ENCODE peak calls at places on chromosomes 6 and 20, in eight cellular contexts. A is PC-3, H is HCT116, N is astrocyte, D is PC-9, Y is neural progenitor cell, J is GM23338, W is fibroblast of lung. F is an unnamed sample. For H4K20me1 and H3K79me2, the result is how much of the 10 kb centered on the place peaks cover.

GRCh38 chr6:5956939-5957338 is 49.8 kb downstream of the NRN1 start:
- DNase-seq in A (no peak), H (no peak), N (no peak), D (no peak), Y (no peak), J (peak), W (no peak), F (no peak)

GRCh38 chr20:63548542-63548941 is 993 bp upstream of the SRMS start:
- DNase-seq in A (no peak), H (no peak), N (no peak), D (no peak), Y (no peak), J (no peak), W (no peak), F (no peak)

GRCh38 chr6:129981598-129981997 is 36.8 kb upstream of the L3MBTL3 start:
- DNase-seq in A (peak), H (peak), N (no peak), D (no peak), Y (no peak), J (no peak), W (no peak), F (no peak)

GRCh38 chr6:47403801-47404200 is 73.8 kb upstream of the CD2AP start:
- DNase-seq in A (peak), H (no peak), N (no peak), D (no peak), Y (no peak), J (no peak), W (no peak), F (no peak)

GRCh38 chr6:89582669-89583325 is 55.8 kb downstream of the LYRM2 start:
- DNase-seq in A (no peak), H (no peak), N (no peak), D (no peak), Y (no peak), J (no peak), W (peak), F (no peak)

GRCh38 chr6:165760126-165760802 is 97.2 kb upstream of the PDE10A start:
- DNase-seq in A (no peak), H (no peak), N (no peak), D (no peak), Y (no peak), J (no peak), W (no peak), F (no peak)

GRCh38 chr20:21503345-21503744 is 10.5 kb downstream of the NKX2-2 start:
- DNase-seq in A (peak), H (no peak), N (peak), D (no peak), Y (no peak), J (no peak), W (peak), F (peak)

GRCh38 chr20:25285091-25285647 is 37.3 kb downstream of the PYGB start:
- DNase-seq in A (no peak), H (no peak), N (no peak), D (no peak), Y (no peak), J (peak), W (no peak), F (no peak)

GRCh38 chr6:2861071-2861821 is 19.6 kb upstream of the SERPINB1 start:
- DNase-seq in A (no peak), H (no peak), N (no peak), D (no peak), Y (no peak), J (no peak), W (no peak), F (peak)

GRCh38 chr6:42369568-42369967 is 82.2 kb downstream of the TRERF1 start:
- DNase-seq in A (peak), H (no peak), N (no peak), D (peak), Y (no peak), J (peak), W (no peak), F (no peak)

GRCh38 chr6:164396071-164397047 is 913.0 kb downstream of the C6orf118 start:
- DNase-seq in A (no peak), H (no peak), N (peak), D (no peak), Y (peak), J (no peak), W (peak), F (peak)

DNA sequence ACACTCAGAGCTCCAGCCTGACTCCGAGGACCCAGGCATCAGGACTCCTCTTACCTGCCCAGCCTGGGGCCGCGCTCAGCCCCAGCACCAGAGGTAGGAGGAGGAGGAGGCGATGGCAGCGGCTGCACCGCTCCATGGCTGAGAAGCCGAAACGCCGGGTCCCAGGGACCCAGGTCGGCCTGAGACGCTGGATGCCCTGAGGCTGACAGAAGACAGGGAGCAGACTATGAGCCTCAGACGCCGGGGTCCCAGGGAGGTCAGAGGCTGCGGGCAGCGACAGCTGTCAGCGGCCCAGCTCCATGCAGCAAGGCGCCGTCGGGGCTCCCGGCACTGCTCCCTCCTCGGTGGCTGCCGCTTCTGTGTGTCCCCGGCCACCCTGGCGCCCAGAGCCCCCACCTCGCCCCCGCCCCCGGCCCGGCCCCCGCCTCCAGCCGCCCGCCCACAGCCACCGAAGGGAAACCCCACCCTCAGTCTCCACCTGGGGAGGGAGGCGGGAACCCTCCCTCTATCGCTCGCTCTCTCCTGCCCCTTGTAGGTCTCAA is at the start of gene COL11A2:
- DNase-seq in A (no peak), H (no peak), N (no peak), D (no peak), Y (peak), J (peak), W (no peak), F (no peak)
- TF ChIP-seq EZH2 in A (no peak), H (no peak), N (no peak), D (no peak), Y (no peak), J (no peak), W (peak), F (no peak)

GRCh38 chr20:47506850-47507249 is 5.2 kb downstream of the NCOA3 start:
- DNase-seq in A (no peak), H (no peak), N (no peak), D (no peak), Y (peak), J (no peak), W (no peak), F (no peak)
- H4K20me1 ChIP-seq in A (under half), H (under half), N (half or more), D (half or more), Y (half or more), J (under half), W (under half), F (under half)

GRCh38 chr20:35277531-35278395 is at the start of gene MMP24OS:
- DNase-seq in A (peak), H (peak), N (peak), D (peak), Y (peak), J (peak), W (peak), F (peak)

GRCh38 chr20:35279040-35279439 is 1.1 kb upstream of the MMP24OS start:
- DNase-seq in A (no peak), H (no peak), N (no peak), D (no peak), Y (no peak), J (no peak), W (no peak), F (no peak)

GRCh38 chr20:35281506-35282101 is 3.0 kb downstream of the EIF6 start:
- DNase-seq in A (no peak), H (no peak), N (no peak), D (no peak), Y (no peak), J (no peak), W (no peak), F (no peak)

GRCh38 chr20:35280523-35280922 is 2.6 kb upstream of the MMP24OS start:
- DNase-seq in A (no peak), H (no peak), N (no peak), D (no peak), Y (no peak), J (no peak), W (no peak), F (no peak)

DNA sequence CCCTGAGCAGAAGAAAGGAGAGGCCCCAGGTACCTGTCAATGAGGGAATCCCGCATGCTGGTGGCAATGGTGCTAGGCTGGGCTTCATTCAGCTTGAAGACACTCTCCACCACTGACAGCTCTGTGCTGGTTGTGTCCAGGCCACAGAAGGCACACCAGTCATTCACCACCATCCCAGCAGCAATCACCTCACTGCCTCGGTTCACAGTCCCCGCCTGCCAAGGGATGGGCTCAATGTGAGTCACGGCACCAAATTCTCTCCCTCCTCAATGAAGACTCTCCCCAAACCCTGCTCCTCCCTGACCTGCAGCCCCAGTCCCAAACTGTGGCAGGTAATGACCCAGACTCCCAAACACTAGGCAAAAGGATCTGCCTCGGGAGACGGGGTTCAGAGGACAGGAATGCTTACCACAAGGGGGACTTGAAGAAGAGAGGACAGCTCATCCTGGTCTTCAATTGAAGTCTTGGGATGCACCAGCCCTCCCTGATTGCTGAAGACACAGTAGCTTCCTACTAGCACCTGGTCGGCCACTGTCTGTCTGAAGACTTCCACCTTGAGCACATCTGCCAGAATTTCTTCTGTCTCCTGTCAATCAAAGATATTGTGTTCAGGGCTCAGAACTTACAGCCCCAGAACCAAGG is 1.7 kb upstream of the MMP24OS start:
- DNase-seq in A (no peak), H (no peak), N (no peak), D (no peak), Y (no peak), J (no peak), W (no peak), F (no peak)
- H3K79me2 ChIP-seq in A (half or more), H (half or more), N (half or more), D (half or more), Y (under half), J (under half), W (half or more), F (under half)

DNA sequence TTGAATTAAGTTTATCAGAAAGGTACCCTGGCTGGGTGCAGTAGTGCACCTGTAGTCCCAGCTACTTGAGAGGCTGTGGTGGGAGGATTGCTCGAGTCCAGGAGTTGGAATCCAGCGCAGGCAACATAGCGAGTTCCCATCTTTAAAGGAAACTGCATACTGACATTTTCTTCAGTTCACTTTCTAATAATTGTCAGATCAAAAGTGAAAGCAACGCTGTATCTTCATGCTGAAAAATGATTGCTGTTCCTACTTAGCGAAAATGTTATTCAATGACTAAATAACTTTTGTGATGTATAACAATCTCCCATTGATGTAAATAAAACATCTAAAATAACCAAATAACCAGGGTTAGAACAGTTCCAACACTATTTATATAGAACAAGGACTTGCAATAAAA is 1.7 kb downstream of the LATS1 start:
- DNase-seq in A (no peak), H (no peak), N (no peak), D (no peak), Y (no peak), J (no peak), W (no peak), F (no peak)
- TF ChIP-seq EZH2 in A (no peak), H (no peak), N (no peak), D (no peak), Y (no peak), J (no peak), W (no peak), F (no peak)

GRCh38 chr20:539848-540247 is 3.7 kb downstream of the CSNK2A1 start:
- DNase-seq in A (peak), H (no peak), N (peak), D (no peak), Y (no peak), J (peak), W (peak), F (no peak)
- H4K20me1 ChIP-seq in A (half or more), H (half or more), N (half or more), D (half or more), Y (half or more), J (half or more), W (under half), F (half or more)

GRCh38 chr20:38833857-38834164 is 28.3 kb downstream of the PPP1R16B start:
- DNase-seq in A (no peak), H (no peak), N (no peak), D (no peak), Y (no peak), J (no peak), W (no peak), F (peak)

GRCh38 chr20:38833154-38833856 is 27.8 kb downstream of the PPP1R16B start:
- DNase-seq in A (no peak), H (no peak), N (no peak), D (no peak), Y (no peak), J (no peak), W (no peak), F (no peak)

GRCh38 chr20:38831049-38831691 is 25.7 kb downstream of the PPP1R16B start:
- DNase-seq in A (no peak), H (no peak), N (no peak), D (no peak), Y (no peak), J (no peak), W (no peak), F (no peak)

GRCh38 chr20:38830356-38830755 is 24.9 kb downstream of the PPP1R16B start:
- DNase-seq in A (no peak), H (no peak), N (no peak), D (no peak), Y (no peak), J (no peak), W (no peak), F (no peak)

DNA sequence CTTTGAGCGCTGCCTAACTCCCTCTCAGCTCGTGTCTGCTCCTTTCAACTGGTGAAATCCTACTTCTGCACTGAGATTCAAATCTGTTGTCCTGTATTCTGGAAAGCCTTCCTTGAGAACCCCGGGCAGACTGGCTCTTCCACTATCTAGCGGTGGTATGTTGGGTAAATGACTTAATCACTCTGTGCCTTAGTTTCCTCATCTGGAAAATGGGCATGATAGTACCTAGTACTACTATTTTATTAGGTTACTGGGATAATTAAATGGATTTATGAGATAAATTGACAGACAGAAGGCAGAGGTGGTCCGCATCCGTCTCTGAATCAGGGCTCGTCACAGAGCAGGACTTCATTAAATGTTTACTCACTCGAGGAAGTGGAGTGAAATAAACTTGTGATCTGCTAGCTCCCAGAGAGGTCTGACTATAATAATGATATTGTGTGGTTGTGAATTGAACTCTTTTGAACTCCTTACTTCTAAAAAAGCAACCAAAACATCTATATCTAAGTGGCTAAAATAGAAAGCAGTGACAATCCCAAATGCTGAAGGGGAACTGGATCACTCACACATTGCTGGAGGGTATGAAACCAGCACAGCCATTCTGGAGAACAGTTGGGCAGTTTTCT is 26.6 kb downstream of the PPP1R16B start:
- DNase-seq in A (no peak), H (no peak), N (no peak), D (no peak), Y (no peak), J (no peak), W (no peak), F (no peak)
- H3K79me2 ChIP-seq in A (under half), H (under half), N (under half), D (under half), Y (under half), J (under half), W (under half), F (under half)

DNA sequence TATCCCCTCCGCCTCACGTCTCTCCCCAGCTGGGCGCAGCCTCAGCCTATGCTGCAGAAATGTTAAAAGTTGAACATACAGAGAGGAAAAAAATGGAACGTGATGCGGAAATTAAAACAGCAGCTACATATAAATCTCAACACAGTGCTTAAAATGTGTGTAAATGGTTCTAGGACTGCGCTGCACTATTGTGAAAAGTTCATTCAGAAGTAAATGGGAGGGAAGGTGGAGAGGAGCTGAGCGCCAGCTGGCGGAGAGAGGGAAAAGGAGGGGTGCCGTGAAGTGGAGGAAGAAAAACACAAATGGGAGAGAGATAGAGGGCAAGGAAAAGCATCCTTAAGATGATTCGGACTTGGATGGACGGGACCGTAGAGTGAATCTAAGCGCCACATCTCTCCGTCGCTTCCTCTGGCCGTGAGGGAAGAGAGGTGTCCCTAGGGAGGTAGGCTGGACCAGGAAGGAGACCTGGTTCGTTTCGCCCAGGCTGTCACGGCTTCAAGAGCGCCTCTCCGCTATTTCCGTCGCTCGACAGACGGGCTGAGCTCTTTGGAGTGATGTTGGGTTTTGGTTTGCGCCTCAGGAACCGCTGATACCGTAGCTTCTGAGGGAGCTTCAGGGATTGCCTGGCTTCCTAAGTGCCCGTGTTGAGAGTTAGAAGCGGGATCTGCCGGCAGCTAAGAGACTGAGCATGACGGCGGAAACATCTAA is 113.7 kb downstream of the TRIM27 start:
- DNase-seq in A (no peak), H (no peak), N (no peak), D (no peak), Y (peak), J (peak), W (no peak), F (no peak)
- TF ChIP-seq EZH2 in A (no peak), H (no peak), N (no peak), D (no peak), Y (peak), J (peak), W (peak), F (no peak)

GRCh38 chr6:119566546-119567263 is 217.1 kb upstream of the MAN1A1 start:
- DNase-seq in A (no peak), H (no peak), N (no peak), D (no peak), Y (no peak), J (no peak), W (no peak), F (no peak)
- H4K20me1 ChIP-seq in A (under half), H (under half), N (under half), D (under half), Y (under half), J (under half), W (under half), F (under half)

DNA sequence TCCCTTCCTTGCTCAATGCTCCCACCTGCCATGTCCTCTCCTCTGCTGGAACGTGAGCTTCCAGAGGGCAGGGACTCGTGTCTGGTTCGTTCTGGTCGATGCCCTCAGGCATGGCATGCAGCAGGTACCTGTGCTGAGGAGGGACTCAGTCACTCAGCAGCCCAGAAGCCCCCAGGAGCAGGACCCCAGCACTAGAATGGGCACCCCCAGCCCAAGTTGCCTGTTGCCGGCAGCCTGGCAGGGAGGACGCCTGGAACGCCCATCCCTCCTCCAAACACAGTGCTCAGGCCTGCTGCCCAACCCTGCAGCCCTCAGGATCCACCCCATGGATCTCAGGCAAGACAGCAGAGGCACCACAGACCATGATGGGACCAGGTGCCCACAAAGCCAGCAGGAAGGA is 40.6 kb downstream of the BMP7 start:
- DNase-seq in A (no peak), H (no peak), N (no peak), D (no peak), Y (no peak), J (no peak), W (no peak), F (no peak)
- H3K79me2 ChIP-seq in A (under half), H (under half), N (under half), D (under half), Y (under half), J (under half), W (under half), F (under half)

F was measured in DND-41.